ENCODE peak calls at places on chromosome 1, in eight cellular contexts. Z is stimulated activated CD8-positive, alpha-beta memory T cell treated with anti-CD3 and anti-CD28 coated beads, Interleukin-4, amount 100 ng/mL, for 4 hours; D is NCI-H345; L is HAP-1; N is fibroblast of lung; W is HTR-8/SVneo; M is H7; X is sciatic nerve. O is an unnamed sample.

GRCh38 chr1:94670273-94670672 is 128.7 kb upstream of the F3 start:
- DNase-seq in Z (no peak), D (no peak), L (no peak), N (no peak), W (no peak), M (no peak), X (no peak), O (no peak)

GRCh38 chr1:53732912-53733317 is 6.0 kb downstream of the GLIS1 start:
- DNase-seq in Z (no peak), D (no peak), L (no peak), N (peak; percentile 95), W (no peak), M (no peak), X (no peak), O (no peak)

GRCh38 chr1:244347942-244348341 is 103.8 kb downstream of the ADSS2 start:
- DNase-seq in Z (no peak), D (no peak), L (no peak), N (no peak), W (no peak), M (no peak), X (no peak), O (no peak)

GRCh38 chr1:58874757-58875755 is 91.2 kb upstream of the JUN start:
- DNase-seq in Z (no peak), D (peak; percentile 93), L (no peak), N (peak; percentile 67), W (no peak), M (peak; percentile 61), X (peak; percentile 76), O (peak; percentile 84)

GRCh38 chr1:179493323-179493722 is 82.4 kb downstream of the NPHS2 start:
- DNase-seq in Z (no peak), D (no peak), L (no peak), N (peak; percentile 5), W (no peak), M (no peak), X (no peak), O (no peak)

GRCh38 chr1:12244078-12244477 is 14.2 kb downstream of the VPS13D start:
- DNase-seq in Z (no peak), D (no peak), L (peak; percentile 27), N (peak; percentile 24), W (no peak), M (peak; percentile 64), X (no peak), O (peak; percentile 72)

GRCh38 chr1:242467556-242468145 is 56.8 kb downstream of the PLD5 start:
- DNase-seq in Z (no peak), D (peak; percentile 64), L (peak; percentile 78), N (peak; percentile 56), W (peak; percentile 38), M (peak; percentile 72), X (peak; percentile 62), O (peak; percentile 90)

GRCh38 chr1:11320153-11320936 is 47.3 kb downstream of the UBIAD1 start:
- DNase-seq in Z (no peak), D (no peak), L (peak; percentile 75), N (no peak), W (no peak), M (peak; percentile 96), X (no peak), O (peak; percentile 94)

GRCh38 chr1:74689800-74690696 is 16.5 kb upstream of the ERICH3 start:
- DNase-seq in Z (no peak), D (peak; percentile 82), L (peak; percentile 69), N (peak; percentile 65), W (peak; percentile 17), M (peak; percentile 16), X (no peak), O (peak; percentile 84)

GRCh38 chr1:162390396-162391185 is 9.1 kb downstream of the C1orf226 start:
- DNase-seq in Z (no peak), D (no peak), L (no peak), N (no peak), W (no peak), M (peak; percentile 13), X (no peak), O (no peak)

GRCh38 chr1:17093822-17094393 is 25.3 kb downstream of the PADI2 start:
- DNase-seq in Z (no peak), D (no peak), L (no peak), N (no peak), W (no peak), M (no peak), X (no peak), O (no peak)

GRCh38 chr1:89897347-89898133 is 76.7 kb downstream of the LRRC8D start:
- DNase-seq in Z (no peak), D (no peak), L (no peak), N (no peak), W (no peak), M (no peak), X (no peak), O (no peak)

GRCh38 chr1:112956503-112957132 is 622 bp upstream of the SLC16A1 start:
- DNase-seq in Z (peak; percentile 9), D (peak; percentile 31), L (peak; percentile 52), N (no peak), W (no peak), M (no peak), X (peak; percentile 67), O (peak; percentile 78)

GRCh38 chr1:71572038-71572437 is 491.2 kb upstream of the ZRANB2 start:
- DNase-seq in Z (no peak), D (no peak), L (no peak), N (peak; percentile 83), W (no peak), M (no peak), X (no peak), O (no peak)

GRCh38 chr1:162876751-162877150 is 15.8 kb upstream of the CCDC190 start:
- DNase-seq in Z (no peak), D (no peak), L (no peak), N (no peak), W (no peak), M (no peak), X (no peak), O (no peak)

GRCh38 chr1:65964123-65964522 is 171.4 kb downstream of the PDE4B start:
- DNase-seq in Z (no peak), D (no peak), L (no peak), N (no peak), W (no peak), M (no peak), X (no peak), O (no peak)

GRCh38 chr1:12472798-12473551 is 145.0 kb downstream of the DHRS3 start:
- DNase-seq in Z (peak; percentile 49), D (no peak), L (no peak), N (no peak), W (no peak), M (no peak), X (no peak), O (no peak)

GRCh38 chr1:58836396-58836795 is 52.5 kb upstream of the JUN start:
- DNase-seq in Z (no peak), D (no peak), L (no peak), N (peak; percentile 58), W (no peak), M (no peak), X (no peak), O (no peak)

GRCh38 chr1:89365206-89365605 is 1.3 kb downstream of the GBP6 start:
- DNase-seq in Z (no peak), D (no peak), L (no peak), N (no peak), W (no peak), M (no peak), X (no peak), O (no peak)

GRCh38 chr1:169484683-169485426 is 889 bp downstream of the SLC19A2 start:
- DNase-seq in Z (no peak), D (peak; percentile 45), L (peak; percentile 34), N (peak; percentile 82), W (peak; percentile 24), M (peak; percentile 21), X (peak; percentile 69), O (peak; percentile 34)

GRCh38 chr1:14945132-14946010 is 208.2 kb upstream of the TMEM51 start:
- DNase-seq in Z (no peak), D (no peak), L (no peak), N (peak; percentile 89), W (peak; percentile 48), M (peak; percentile 84), X (no peak), O (peak; percentile 68)

GRCh38 chr1:224087358-224087757 is 26.6 kb upstream of the FBXO28 start:
- DNase-seq in Z (no peak), D (no peak), L (no peak), N (peak; percentile 40), W (no peak), M (no peak), X (no peak), O (no peak)

GRCh38 chr1:167186198-167186750 is 34.4 kb upstream of the POU2F1 start:
- DNase-seq in Z (no peak), D (peak; percentile 10), L (no peak), N (no peak), W (no peak), M (no peak), X (no peak), O (no peak)

GRCh38 chr1:164587617-164588367 is 28.8 kb downstream of the PBX1 start:
- DNase-seq in Z (no peak), D (peak; percentile 84), L (peak; percentile 50), N (no peak), W (no peak), M (no peak), X (no peak), O (no peak)

GRCh38 chr1:169193191-169193850 is 86.8 kb downstream of the ATP1B1 start:
- DNase-seq in Z (no peak), D (no peak), L (no peak), N (peak; percentile 61), W (no peak), M (no peak), X (no peak), O (no peak)

GRCh38 chr1:33143181-33143580 is 38.7 kb downstream of the TRIM62 start:
- DNase-seq in Z (no peak), D (no peak), L (no peak), N (peak; percentile 40), W (no peak), M (no peak), X (no peak), O (no peak)